ENCODE peak calls at places on chromosomes 7 and 10, in four cellular contexts. W is H9, X is mesothelial cell of epicardium, Z is right atrium auricular region. R is an unnamed sample.

GRCh38 chr10:51700228-51700835 is 937 bp upstream of the CSTF2T start:
- DNase-seq in W (no peak), X (no peak), Z (no peak), R (peak; percentile 20)

GRCh38 chr7:92608380-92609322 is 18.5 kb upstream of the FAM133B start:
- DNase-seq in X (peak; percentile 40), W (peak; percentile 85), Z (no peak), R (no peak)

GRCh38 chr7:151485006-151485732 is 34.5 kb downstream of the RHEB start:
- DNase-seq in X (no peak), Z (no peak), W (no peak), R (no peak)

GRCh38 chr10:131947631-131948347 is 33.9 kb downstream of the BNIP3 start:
- DNase-seq in Z (no peak), W (no peak), X (no peak), R (no peak)

GRCh38 chr10:43187213-43187612 is 49.0 kb downstream of the CSGALNACT2 start:
- DNase-seq in W (no peak), X (no peak), Z (no peak), R (no peak)

GRCh38 chr10:104028146-104028545 is 57.5 kb downstream of the COL17A1 start:
- DNase-seq in Z (no peak), W (peak; percentile 60), X (no peak), R (no peak)

GRCh38 chr10:58715056-58715455 is 202.4 kb downstream of the BICC1 start:
- DNase-seq in X (no peak), Z (no peak), W (no peak), R (no peak)

GRCh38 chr10:12503311-12503710 is 154.0 kb downstream of the CAMK1D start:
- DNase-seq in X (no peak), Z (peak; percentile 36), W (no peak), R (no peak)

GRCh38 chr7:70334883-70335282 is 736.6 kb downstream of the AUTS2 start:
- DNase-seq in Z (no peak), W (no peak), X (no peak), R (no peak)

GRCh38 chr10:4083509-4084003 is 298.5 kb upstream of the KLF6 start:
- DNase-seq in W (no peak), Z (no peak), X (no peak), R (no peak)

GRCh38 chr7:44244282-44244681 is 43.5 kb downstream of the YKT6 start:
- DNase-seq in W (peak; percentile 66), Z (no peak), X (no peak), R (no peak)

GRCh38 chr10:101441539-101442455 is 87.8 kb downstream of the BTRC start:
- DNase-seq in Z (no peak), W (no peak), X (no peak), R (no peak)
- TF ChIP-seq CTCF in Z (peak; percentile 70), W (peak; percentile 77), X (no peak), R (no peak)

GRCh38 chr10:22740180-22740579 is 25.8 kb upstream of the PIP4K2A start:
- DNase-seq in Z (no peak), X (no peak), W (no peak), R (no peak)
- TF ChIP-seq CTCF in Z (no peak), X (no peak), W (no peak), R (no peak)

DNA sequence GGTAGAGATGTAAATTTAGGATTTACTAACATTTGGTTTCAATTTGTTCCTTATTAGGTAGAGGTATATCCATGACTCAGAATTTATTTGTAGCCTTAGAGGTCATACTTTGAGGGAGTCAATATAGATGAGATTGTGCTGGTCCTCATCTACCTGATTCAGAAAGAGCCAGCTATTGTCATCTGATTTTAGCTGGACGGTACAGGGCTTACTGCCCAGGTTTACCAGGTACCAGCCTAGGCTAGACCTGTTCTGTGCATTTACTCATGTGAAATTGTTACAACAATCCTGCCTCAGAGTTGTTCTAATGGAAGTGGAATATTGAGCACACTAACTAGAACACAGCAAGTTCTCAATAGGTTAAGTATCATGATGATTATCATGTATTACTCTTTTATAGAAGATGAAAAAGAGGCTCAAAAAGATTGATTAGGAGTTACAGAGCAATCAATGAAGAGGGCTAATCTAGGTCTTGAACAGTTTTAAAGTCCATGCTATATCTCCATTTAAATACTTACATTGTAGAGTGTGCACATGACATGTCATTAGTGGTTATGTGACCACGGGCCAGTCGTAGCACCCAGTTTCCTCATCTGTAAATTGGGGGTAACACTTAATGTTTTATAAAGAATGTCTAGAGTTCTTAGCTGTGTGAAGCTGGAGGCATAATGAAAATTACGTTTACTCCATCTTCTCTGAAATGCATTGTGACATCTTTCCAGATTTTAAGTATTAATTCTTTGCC is 42.1 kb downstream of the TRIM24 start:
- DNase-seq in W (no peak), X (no peak), Z (no peak), R (no peak)
- TF ChIP-seq CTCF in W (no peak), X (no peak), Z (no peak), R (no peak)

DNA sequence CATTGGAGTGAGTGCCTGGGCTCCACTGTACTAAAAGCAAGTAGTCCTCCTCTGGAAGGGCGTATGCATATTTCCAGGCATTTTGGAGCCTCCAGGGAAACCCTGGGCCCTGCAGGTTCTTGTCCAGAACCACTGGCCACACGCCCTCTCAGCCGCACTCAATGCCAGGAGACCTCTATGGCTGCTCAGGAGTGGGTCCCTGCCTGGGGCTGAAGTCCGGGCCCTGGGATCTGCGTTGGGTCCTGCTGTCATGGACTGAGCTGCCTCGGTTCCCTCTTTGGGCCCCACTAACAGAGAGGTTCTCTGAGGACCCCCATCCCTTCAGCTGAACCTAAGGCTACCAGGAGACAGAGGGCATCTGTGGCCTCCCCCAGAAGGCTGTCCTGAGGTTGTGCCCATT is 58.3 kb downstream of the GRK5 start:
- DNase-seq in X (no peak), Z (no peak), W (no peak), R (no peak)
- TF ChIP-seq CTCF in X (no peak), Z (no peak), W (no peak), R (no peak)

DNA sequence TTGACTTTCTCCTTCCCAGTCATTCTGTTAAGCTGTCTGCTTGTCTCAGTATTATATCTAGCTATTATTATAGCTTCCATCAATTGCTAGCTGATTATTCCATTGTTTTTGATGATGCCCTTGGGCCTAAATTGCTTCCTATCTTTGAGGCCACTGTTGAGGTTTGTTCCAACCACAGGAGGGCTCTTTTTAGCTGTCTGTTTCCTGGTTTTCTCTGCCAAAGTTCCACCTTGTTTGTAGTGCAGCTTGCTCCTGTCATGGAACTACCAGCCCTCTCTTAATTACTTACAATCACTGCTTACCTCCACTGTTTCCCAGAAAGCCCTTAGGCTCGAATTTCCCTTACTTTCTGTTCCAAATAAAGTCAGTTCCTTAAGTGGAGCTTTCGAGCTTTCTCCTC is 118.7 kb upstream of the SEC61G start:
- DNase-seq in X (no peak), Z (no peak), W (no peak), R (no peak)
- TF ChIP-seq CTCF in X (no peak), Z (peak; percentile 24), W (no peak), R (no peak)

GRCh38 chr10:18689498-18689897 is 30.3 kb downstream of the ARL5B start:
- DNase-seq in X (no peak), Z (no peak), W (no peak), R (no peak)
- TF ChIP-seq CTCF in X (no peak), Z (peak; percentile 60), W (peak; percentile 67), R (no peak)

DNA sequence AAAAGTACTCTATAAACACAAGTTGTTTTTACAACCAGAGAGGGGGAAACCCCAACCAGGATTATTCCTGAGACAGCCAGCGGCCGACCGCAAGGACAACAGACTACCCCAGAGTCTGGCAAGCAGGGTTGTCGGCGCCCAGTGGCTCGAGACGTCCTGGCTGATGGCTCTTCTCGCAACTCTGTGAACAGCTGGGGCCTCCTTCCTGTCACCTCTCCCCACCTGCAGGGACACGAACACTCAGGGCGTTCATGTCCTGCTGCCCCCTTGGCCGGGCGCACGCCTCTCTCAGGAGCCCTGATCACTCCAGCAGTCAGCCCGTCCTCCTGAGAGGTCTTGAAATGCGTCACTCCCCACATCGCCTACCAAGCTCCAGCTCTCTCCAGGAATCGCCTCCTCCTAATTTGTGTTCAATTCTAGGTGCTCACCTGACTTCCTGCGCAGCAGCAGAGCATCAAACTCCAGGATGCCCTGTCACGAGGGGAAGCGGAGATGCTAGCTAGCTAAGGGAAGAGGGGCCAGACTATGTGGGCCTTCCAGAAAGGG is 66.4 kb upstream of the TNRC18 start:
- DNase-seq in Z (no peak), W (no peak), X (no peak), R (no peak)
- TF ChIP-seq CTCF in Z (no peak), W (no peak), X (no peak), R (no peak)

DNA sequence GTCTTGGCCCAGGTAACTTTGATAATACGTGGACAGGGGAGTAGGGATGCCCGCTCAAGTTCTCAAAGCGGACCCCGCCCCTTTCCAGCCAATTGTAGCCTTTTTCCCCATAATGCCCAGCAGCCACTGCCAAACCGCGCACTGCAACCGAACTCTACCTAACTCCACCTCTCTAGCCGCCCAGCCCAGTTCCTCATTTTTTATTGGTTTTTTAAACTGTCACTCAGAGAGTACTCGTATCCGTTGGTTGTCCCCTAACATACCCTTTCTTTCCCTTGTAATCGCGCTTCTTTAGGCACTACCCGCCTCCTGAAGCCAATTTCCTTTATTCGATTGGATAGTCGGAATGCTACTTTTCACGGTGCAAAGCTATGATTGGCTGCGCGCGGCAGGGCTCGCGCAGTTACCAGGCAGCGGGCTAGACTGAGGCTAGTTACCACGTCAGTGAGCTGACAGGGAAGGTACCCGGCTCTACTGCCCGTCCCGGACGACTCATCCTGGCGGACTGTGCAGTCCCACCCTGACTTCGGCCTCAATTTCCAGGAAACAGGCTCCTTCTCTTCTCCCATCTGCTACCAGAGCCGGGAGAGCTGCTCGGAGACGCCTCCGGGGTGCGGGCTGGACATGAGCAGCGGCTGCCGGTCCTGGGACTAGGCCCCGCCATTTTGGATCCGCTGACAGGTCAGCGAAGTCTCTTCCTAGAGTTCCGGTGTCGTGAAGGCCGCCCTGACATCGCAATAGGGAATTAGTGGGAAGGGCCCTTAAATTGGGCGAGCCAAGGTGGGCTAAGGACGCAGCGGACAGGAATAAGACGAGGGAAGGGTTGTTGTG is at the start of gene GBF1:
- DNase-seq in W (peak; percentile 98), X (peak; percentile 75), Z (peak; percentile 97), R (peak; percentile 88)
- TF ChIP-seq CTCF in W (no peak), X (no peak), Z (no peak), R (no peak)

GRCh38 chr7:131506597-131506996 is 49.8 kb downstream of the PODXL start:
- DNase-seq in X (no peak), Z (peak; percentile 47), W (no peak), R (no peak)
- TF ChIP-seq CTCF in X (no peak), Z (no peak), W (peak; percentile 41), R (no peak)

DNA sequence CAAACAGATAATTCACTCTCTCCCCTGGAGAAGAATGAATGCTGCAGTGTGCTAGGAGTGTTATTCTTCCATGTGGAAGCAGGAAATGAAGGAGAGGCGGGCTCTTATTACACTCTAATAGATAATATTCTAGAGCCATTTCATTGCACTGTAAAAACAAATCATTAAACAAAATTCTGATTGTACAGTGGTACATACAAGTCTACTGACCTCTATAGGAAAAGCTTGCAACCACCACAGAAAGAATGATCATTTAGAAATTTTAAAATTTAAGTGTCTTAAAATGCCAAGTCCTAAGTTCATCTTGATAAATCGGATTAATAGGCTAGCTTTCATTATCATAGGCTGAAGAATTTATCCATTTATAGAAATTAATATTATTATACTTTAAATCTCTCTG is 960.3 kb upstream of the LRRN3 start:
- DNase-seq in W (no peak), X (no peak), Z (no peak), R (no peak)
- TF ChIP-seq CTCF in W (peak; percentile 18), X (no peak), Z (no peak), R (no peak)

R was measured in natural killer cell.